ENCODE peak calls at places on chromosomes 16 and 17, in ten cellular contexts. M, B, P, Q, H, D, G, R, L and Z are unnamed samples.
A peak's percentile ranks its signal among the peaks of the same experiment; 100 is the strongest.

GRCh38 chr17:42979511-42980273 is at the start of gene PTGES3L:
- DNase-seq in P (peak; percentile 91), M (peak; percentile 82), H (peak; percentile 83), Q (peak; percentile 60), D (no peak), G (no peak), B (peak; percentile 22), R (no peak), L (peak; percentile 35), Z (no peak)

GRCh38 chr16:4624827-4625616 is 396 bp downstream of the MGRN1 start:
- DNase-seq in R (peak; percentile 60), P (no peak), D (peak; percentile 72), M (peak; percentile 85), Q (peak; percentile 68), G (peak; percentile 87), B (peak; percentile 33), L (peak; percentile 55), H (peak; percentile 83), Z (no peak)

GRCh38 chr17:3004150-3004801 is 59.1 kb downstream of the OR1D5 start:
- DNase-seq in M (peak; percentile 100), Q (peak; percentile 99), H (peak; percentile 99), G (peak; percentile 100), D (peak; percentile 100), P (peak; percentile 97), R (peak; percentile 96), L (peak; percentile 99), B (peak; percentile 99), Z (peak; percentile 93)

GRCh38 chr17:4800462-4801185 is 1.5 kb downstream of the C17orf114 start:
- DNase-seq in B (no peak), R (no peak), Q (no peak), H (no peak), L (no peak), G (peak; percentile 23), M (no peak), P (no peak), D (no peak), Z (no peak)

GRCh38 chr17:82882715-82883446 is 43.1 kb upstream of the ZNF750 start:
- DNase-seq in D (peak; percentile 90), G (peak; percentile 96), R (peak; percentile 45), P (no peak), L (no peak), B (no peak), H (no peak), M (no peak), Q (no peak), Z (no peak)

GRCh38 chr17:37358098-37358829 is 17.5 kb upstream of the C17orf78 start:
- DNase-seq in D (peak; percentile 43), P (peak; percentile 84), M (peak; percentile 77), R (peak; percentile 32), H (peak; percentile 65), L (peak; percentile 62), Q (peak; percentile 59), G (peak; percentile 72), B (peak; percentile 7), Z (no peak)

GRCh38 chr17:7579001-7579838 is at the start of gene CD68:
- DNase-seq in M (peak; percentile 90), Q (peak; percentile 93), P (peak; percentile 58), G (no peak), L (peak; percentile 84), B (peak; percentile 77), D (peak; percentile 71), H (peak; percentile 92), R (peak; percentile 77), Z (peak; percentile 71)

GRCh38 chr17:34167359-34167758 is 87.7 kb upstream of the CCL2 start:
- DNase-seq in R (no peak), M (no peak), H (no peak), B (no peak), L (no peak), Q (peak; percentile 28), D (peak; percentile 50), P (no peak), G (no peak), Z (no peak)

GRCh38 chr17:50194441-50195195 is 6.8 kb downstream of the COL1A1 start:
- DNase-seq in B (no peak), L (no peak), R (no peak), P (no peak), D (no peak), G (no peak), Q (peak; percentile 33), M (no peak), H (no peak), Z (no peak)

GRCh38 chr17:50196826-50197225 is 4.6 kb downstream of the COL1A1 start:
- DNase-seq in R (no peak), G (no peak), Q (peak; percentile 62), H (no peak), B (no peak), P (no peak), L (no peak), M (peak; percentile 79), D (no peak), Z (no peak)

GRCh38 chr17:50196036-50196435 is 5.4 kb downstream of the COL1A1 start:
- DNase-seq in L (no peak), B (no peak), G (no peak), H (no peak), M (no peak), P (no peak), D (no peak), Q (no peak), R (no peak), Z (no peak)

GRCh38 chr17:50192873-50193274 is 8.6 kb downstream of the COL1A1 start:
- DNase-seq in M (no peak), G (no peak), R (no peak), B (no peak), L (no peak), D (no peak), H (no peak), P (no peak), Q (no peak), Z (no peak)

DNA sequence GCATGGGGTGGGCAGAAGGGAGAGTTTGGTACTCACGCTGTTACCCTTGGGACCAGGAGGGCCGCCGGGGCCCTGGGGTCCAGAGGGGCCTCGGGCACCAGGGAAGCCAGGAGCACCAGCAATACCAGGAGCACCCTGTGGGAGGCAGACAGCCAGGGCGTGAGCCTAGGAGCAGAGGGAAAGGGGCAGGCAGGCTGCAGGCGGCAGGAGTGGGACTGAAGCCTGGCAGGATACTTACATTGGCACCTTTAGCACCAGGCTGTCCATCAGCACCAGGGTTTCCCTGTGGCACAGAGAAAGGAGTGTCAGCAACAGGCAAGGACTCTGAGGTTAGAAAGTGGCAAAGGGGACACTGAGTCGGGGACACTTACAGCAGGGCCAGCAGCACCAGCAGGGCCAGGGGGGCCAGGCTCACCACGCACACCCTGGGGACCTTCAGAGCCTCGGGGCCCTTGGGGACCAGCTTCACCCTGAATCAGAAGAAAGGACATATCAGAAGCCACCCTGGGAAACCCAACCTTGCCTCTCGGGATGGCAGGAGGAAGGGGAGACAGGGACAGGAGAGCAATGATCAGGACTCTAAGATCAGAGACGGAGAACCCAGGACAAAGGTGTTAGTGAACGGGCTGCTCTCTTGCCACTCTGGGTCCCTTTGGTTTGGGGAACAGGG is 6.1 kb downstream of the COL1A1 start:
- DNase-seq in G (no peak), M (no peak), R (no peak), Q (peak; percentile 67), D (no peak), P (no peak), B (no peak), L (no peak), H (no peak), Z (no peak)
- TF ChIP-seq CTCF in G (no peak), M (no peak), R (no peak), Q (peak; percentile 44), D (no peak), P (peak; percentile 48), B (peak; percentile 30), L (no peak), H (peak; percentile 31), Z (peak; percentile 11)

GRCh38 chr16:17171250-17172143 is 299.3 kb downstream of the XYLT1 start:
- DNase-seq in R (no peak), L (no peak), H (no peak), M (no peak), P (no peak), G (no peak), B (no peak), Q (no peak), D (peak; percentile 43), Z (no peak)

GRCh38 chr16:17177968-17178880 is 292.5 kb downstream of the XYLT1 start:
- DNase-seq in R (no peak), D (no peak), G (no peak), P (no peak), L (no peak), M (no peak), Q (no peak), H (no peak), B (no peak), Z (no peak)

GRCh38 chr16:17173134-17173729 is 297.5 kb downstream of the XYLT1 start:
- DNase-seq in B (no peak), R (no peak), Q (peak; percentile 37), L (no peak), H (peak; percentile 78), P (no peak), D (peak; percentile 41), G (no peak), M (peak; percentile 74), Z (no peak)

GRCh38 chr16:17177242-17177967 is 293.4 kb downstream of the XYLT1 start:
- DNase-seq in R (no peak), Q (no peak), M (no peak), P (no peak), G (no peak), B (no peak), H (no peak), L (no peak), D (no peak), Z (no peak)

DNA sequence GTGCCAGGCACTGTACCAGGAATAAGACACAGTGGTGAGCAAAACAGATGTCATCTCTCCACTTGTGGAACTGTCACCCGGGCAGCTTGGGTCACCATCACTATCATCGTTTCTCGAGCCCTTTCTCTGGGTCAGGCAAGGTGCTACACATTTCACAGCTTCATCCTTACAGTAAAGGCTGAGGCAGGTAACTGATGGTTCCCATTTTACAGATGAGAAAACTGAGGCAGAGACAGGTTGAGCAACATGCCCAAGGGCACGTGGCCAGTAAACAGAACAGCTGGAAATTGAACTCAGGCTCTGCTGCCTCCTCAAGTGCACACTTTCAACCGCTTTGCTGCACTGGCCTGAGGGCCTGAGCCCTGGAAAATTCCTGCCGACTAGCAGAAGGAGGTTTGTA is 294.6 kb downstream of the XYLT1 start:
- DNase-seq in P (no peak), D (no peak), G (no peak), M (no peak), Q (no peak), L (no peak), B (no peak), H (no peak), R (no peak), Z (no peak)
- H3K4me3 ChIP-seq in P (no peak overlapping the region), D (no peak overlapping the region), G (no peak overlapping the region), M (no peak overlapping the region), Q (no peak overlapping the region), L (no peak overlapping the region), B (no peak overlapping the region), H (no peak overlapping the region), R (no peak overlapping the region), Z (no peak overlapping the region)

DNA sequence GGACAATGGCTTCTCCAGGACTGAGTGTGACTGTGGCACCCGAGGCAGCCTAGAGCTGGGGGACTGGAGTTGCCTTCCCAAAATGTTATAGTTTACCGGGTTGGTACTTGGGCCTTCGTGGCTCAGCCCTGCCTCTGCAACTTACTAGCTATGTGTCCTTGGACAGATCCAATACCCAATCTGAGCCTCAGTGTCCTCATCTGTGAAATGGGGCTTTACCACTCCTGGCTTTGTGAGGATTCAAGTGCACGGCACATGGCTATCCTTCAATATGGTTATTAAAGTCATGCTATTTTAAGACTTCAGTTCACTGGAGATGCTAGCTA is 9.6 kb downstream of the IRX5 start:
- DNase-seq in R (no peak), G (no peak), L (no peak), D (no peak), H (no peak), M (no peak), P (no peak), B (no peak), Q (no peak), Z (no peak)
- H3K27me3 ChIP-seq in R (no peaks in the 10 kb centered on the region), G (peaks cover 8% of the 10 kb centered on the region), L (no peaks in the 10 kb centered on the region), D (peaks cover 54% of the 10 kb centered on the region), H (no peaks in the 10 kb centered on the region), M (peaks cover 91% of the 10 kb centered on the region), P (no peaks in the 10 kb centered on the region), B (peaks cover 5% of the 10 kb centered on the region), Q (peaks cover 36% of the 10 kb centered on the region), Z (peaks cover 56% of the 10 kb centered on the region)

GRCh38 chr16:58333937-58334336 is 39.1 kb upstream of the PRSS54 start:
- DNase-seq in H (no peak), M (no peak), L (no peak), B (no peak), P (no peak), D (no peak), R (no peak), G (no peak), Q (no peak), Z (no peak)

GRCh38 chr16:58337090-58337444 is 42.2 kb upstream of the PRSS54 start:
- DNase-seq in D (no peak), B (no peak), Q (no peak), R (no peak), G (no peak), L (no peak), P (no peak), M (no peak), H (no peak), Z (no peak)

GRCh38 chr16:58338205-58338604 is 43.4 kb upstream of the PRSS54 start:
- DNase-seq in G (no peak), P (no peak), R (no peak), D (no peak), M (no peak), H (no peak), Q (no peak), L (no peak), B (no peak), Z (no peak)

GRCh38 chr16:58336332-58337089 is 41.7 kb upstream of the PRSS54 start:
- DNase-seq in Q (peak; percentile 76), M (peak; percentile 85), R (peak; percentile 60), B (peak; percentile 23), D (peak; percentile 87), L (peak; percentile 88), H (peak; percentile 87), G (peak; percentile 86), P (peak; percentile 73), Z (peak; percentile 21)

DNA sequence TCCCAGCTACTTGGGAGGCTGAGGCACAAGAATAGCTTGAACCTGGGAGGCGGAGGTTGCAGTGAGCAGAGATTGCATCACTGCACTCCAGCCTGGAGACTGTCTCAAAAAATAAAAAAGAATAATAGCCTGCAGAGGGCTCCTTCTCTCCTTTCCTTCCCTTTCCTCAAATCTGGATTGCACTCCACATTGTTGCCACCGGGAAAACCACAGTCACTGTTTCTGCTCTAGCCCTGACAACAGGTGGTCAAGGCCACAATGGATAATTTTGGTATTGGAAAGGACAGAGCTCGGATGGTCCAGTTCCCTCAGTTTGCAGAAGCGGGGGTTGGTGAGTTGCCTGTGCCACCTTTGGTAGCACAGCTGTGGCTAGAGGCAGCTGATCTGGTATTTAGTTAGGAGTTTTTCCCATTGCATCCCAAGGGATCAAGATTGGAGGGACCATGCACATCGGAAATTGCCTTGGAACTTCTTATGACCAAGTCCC is 44.7 kb upstream of the PRSS54 start:
- DNase-seq in G (no peak), Q (peak; percentile 55), B (no peak), L (no peak), P (peak; percentile 47), H (no peak), M (no peak), R (no peak), D (no peak), Z (no peak)
- TF ChIP-seq CTCF in G (no peak), Q (peak; percentile 44), B (no peak), L (peak; percentile 52), P (peak; percentile 52), H (no peak), M (no peak), R (no peak), D (no peak), Z (peak; percentile 24)